ENCODE peak calls at places on chromosome X, in five cellular contexts. W, V, O, E and T are unnamed samples.

GRCh38 chrX:120790118-120790517 is 85.5 kb downstream of the CT47B1 start:
- DNase-seq in V (no peak), O (peak), W (peak), E (peak), T (peak)

GRCh38 chrX:49910344-49910743 is 12.1 kb upstream of the CLCN5 start:
- DNase-seq in E (peak), V (no peak), O (no peak), W (peak), T (no peak)

GRCh38 chrX:2320580-2321327 is 180.0 kb downstream of the DHRSX start:
- DNase-seq in E (no peak), W (no peak), O (peak), V (no peak), T (no peak)

GRCh38 chrX:19912-20571 is 261.1 kb upstream of the PLCXD1 start:
- DNase-seq in W (no peak), E (peak), V (no peak), O (no peak), T (peak)

GRCh38 chrX:105837227-105837626 is 14.9 kb downstream of the NRK start:
- DNase-seq in O (no peak), W (no peak), E (no peak), V (peak), T (no peak)

GRCh38 chrX:101370888-101371504 is 15.0 kb downstream of the BTK start:
- DNase-seq in E (peak), W (no peak), V (no peak), O (no peak), T (no peak)

GRCh38 chrX:37926700-37927099 is 79.3 kb upstream of the DYNLT3 start:
- DNase-seq in E (peak), V (no peak), W (peak), O (peak), T (no peak)

GRCh38 chrX:1391370-1391706 is 575 bp downstream of the SLC25A6 start:
- DNase-seq in W (peak), E (no peak), V (no peak), O (no peak), T (peak)

GRCh38 chrX:47634871-47635575 is 5.3 kb upstream of the CFP start:
- DNase-seq in W (no peak), O (no peak), V (no peak), E (no peak), T (no peak)

GRCh38 chrX:8036914-8037313 is 109.7 kb upstream of the PNPLA4 start:
- DNase-seq in W (no peak), E (no peak), V (no peak), O (no peak), T (no peak)

GRCh38 chrX:23228950-23229448 is 105.7 kb upstream of the PTCHD1 start:
- DNase-seq in W (no peak), V (no peak), O (no peak), E (no peak), T (no peak)

GRCh38 chrX:9147631-9148189 is 113.8 kb upstream of the FAM9B start:
- DNase-seq in O (no peak), V (no peak), W (no peak), E (no peak), T (no peak)

GRCh38 chrX:2242980-2243379 is 257.8 kb downstream of the DHRSX start:
- DNase-seq in V (no peak), O (no peak), E (no peak), W (no peak), T (no peak)

GRCh38 chrX:94831364-94831763 is 1157.4 kb downstream of the FAM133A start:
- DNase-seq in V (no peak), O (peak), W (no peak), E (no peak), T (no peak)

GRCh38 chrX:148354906-148355305 is 145.5 kb upstream of the AFF2 start:
- DNase-seq in O (no peak), V (no peak), W (no peak), E (no peak), T (no peak)

DNA sequence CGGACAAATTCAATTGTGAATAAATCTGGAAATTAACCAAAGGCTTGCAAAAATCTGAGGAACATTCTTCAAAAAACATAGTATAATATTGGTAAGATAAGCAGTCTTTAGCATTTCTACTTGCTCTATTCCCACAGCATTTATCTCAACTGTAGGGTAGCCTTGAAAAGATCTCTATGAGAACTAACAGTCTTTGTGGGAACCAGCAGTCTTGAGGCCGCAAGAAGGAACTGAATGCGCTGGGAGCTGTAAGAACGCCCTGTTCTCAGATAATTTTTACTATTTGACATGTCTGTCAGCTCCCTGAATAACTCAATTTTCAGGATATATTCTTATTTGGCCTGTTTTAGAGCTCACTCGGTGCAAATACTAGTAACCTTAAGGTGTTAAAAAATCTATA is 519.3 kb upstream of the CXorf51A start:
- DNase-seq in O (no peak), V (no peak), W (no peak), E (no peak), T (no peak)
- TF ChIP-seq CTCF in O (no peak), V (no peak), W (no peak), E (no peak), T (no peak)

GRCh38 chrX:123199338-123199737 is 15.3 kb downstream of the GRIA3 start:
- DNase-seq in W (no peak), V (no peak), E (no peak), O (no peak), T (no peak)

GRCh38 chrX:123201720-123202119 is 17.6 kb downstream of the GRIA3 start:
- DNase-seq in O (no peak), E (no peak), V (no peak), W (no peak), T (no peak)

GRCh38 chrX:123202523-123202922 is 18.4 kb downstream of the GRIA3 start:
- DNase-seq in E (no peak), V (no peak), W (no peak), O (no peak), T (no peak)

GRCh38 chrX:123206222-123206621 is 22.1 kb downstream of the GRIA3 start:
- DNase-seq in W (no peak), V (no peak), O (no peak), E (no peak), T (no peak)

GRCh38 chrX:123203772-123204171 is 19.7 kb downstream of the GRIA3 start:
- DNase-seq in V (no peak), W (no peak), E (no peak), O (no peak), T (no peak)
- TF ChIP-seq CTCF in V (no peak), W (no peak), E (no peak), O (peak), T (no peak)

GRCh38 chrX:77415882-77416281 is 31.3 kb upstream of the FGF16 start:
- DNase-seq in E (no peak), V (no peak), O (no peak), W (no peak), T (no peak)

GRCh38 chrX:77412631-77413030 is 34.6 kb upstream of the FGF16 start:
- DNase-seq in O (no peak), E (no peak), V (no peak), W (no peak), T (no peak)

GRCh38 chrX:77415161-77415560 is 32.0 kb upstream of the FGF16 start:
- DNase-seq in V (no peak), E (no peak), O (no peak), W (no peak), T (no peak)
- TF ChIP-seq CTCF in V (no peak), E (no peak), O (peak), W (no peak), T (no peak)

GRCh38 chrX:4263005-4263404 is 549.6 kb upstream of the PRKX start:
- DNase-seq in V (no peak), O (peak), E (no peak), W (peak), T (peak)
- TF ChIP-seq CTCF in V (no peak), O (no peak), E (no peak), W (no peak), T (no peak)

DNA sequence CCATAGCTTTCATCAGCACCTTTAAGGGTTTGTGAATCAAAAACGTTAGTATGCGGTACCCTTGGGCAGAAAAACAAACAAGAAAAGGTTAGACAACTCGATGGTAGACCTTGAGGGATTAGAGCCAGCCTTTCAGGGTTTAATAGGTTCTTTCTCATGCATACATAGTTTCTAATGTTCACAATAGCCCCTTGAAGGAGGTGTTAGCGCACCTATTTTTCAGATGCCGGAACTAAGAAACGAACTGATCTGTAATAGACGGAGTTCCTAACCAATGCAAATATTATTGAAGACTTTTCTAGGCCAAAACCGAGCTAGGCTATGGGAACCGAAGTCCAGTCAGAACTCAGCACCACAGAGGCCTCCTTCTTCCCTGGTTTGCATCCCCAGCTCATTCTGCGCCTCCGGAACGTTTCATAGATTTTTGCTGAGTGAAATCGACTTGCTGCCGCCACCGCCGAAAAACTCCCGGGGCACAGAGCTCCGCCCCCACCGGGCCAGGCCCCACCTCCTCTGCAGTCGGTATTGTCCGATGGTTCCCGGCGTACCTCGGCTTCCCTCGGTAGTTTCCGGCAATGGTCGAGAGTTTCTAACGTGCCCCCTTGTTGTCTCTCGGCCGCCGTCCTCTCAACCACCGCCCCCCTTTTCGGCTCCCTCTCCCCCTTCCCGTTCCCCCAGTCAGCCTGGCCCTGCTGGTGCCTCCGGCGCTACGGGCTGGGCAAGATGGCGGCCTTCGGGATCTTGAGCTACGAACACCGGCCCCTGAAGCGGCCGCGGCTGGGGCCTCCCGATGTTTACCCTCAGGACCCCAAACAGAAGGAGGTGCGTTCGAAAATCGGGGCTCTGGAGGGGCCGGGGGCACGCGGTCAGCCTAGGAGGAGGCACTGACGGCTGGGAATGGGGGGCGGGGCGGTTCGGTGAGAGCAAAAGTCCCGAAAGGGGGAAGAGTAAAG is at the start of gene MED12:
- DNase-seq in O (peak), E (peak), W (peak), V (peak), T (peak)
- TF ChIP-seq CTCF in O (no peak), E (no peak), W (no peak), V (no peak), T (no peak)